ENCODE peak calls at places on chromosomes 7 and 10, in seven cellular contexts. X is prostate gland, A is uterus, M is cardiac muscle cell, P is AG04450, I is tibial artery, N is HCT116. B is an unnamed sample.

GRCh38 chr7:157013602-157014549 is 3.4 kb upstream of the MNX1 start:
- DNase-seq in X (no peak), A (no peak), M (no peak), P (no peak), I (no peak), N (no peak), B (no peak)

GRCh38 chr7:148987010-148987750 is 41.1 kb downstream of the PDIA4 start:
- DNase-seq in X (peak), A (peak), M (peak), P (peak), I (peak), N (peak), B (peak)

GRCh38 chr7:54985405-54986360 is 33.1 kb upstream of the EGFR start:
- DNase-seq in X (no peak), A (no peak), M (no peak), P (peak), I (no peak), N (peak), B (no peak)

GRCh38 chr10:75399461-75400162 is 2.0 kb downstream of the ZNF503 start:
- DNase-seq in X (peak), A (peak), M (peak), P (no peak), I (peak), N (no peak), B (no peak)

GRCh38 chr7:37510043-37510634 is 61.5 kb upstream of the ELMO1 start:
- DNase-seq in X (no peak), A (no peak), M (peak), P (no peak), I (no peak), N (no peak), B (no peak)

GRCh38 chr7:97307521-97308108 is 190.1 kb downstream of the SDHAF3 start:
- DNase-seq in X (no peak), A (no peak), M (no peak), P (no peak), I (no peak), N (no peak), B (no peak)

GRCh38 chr7:127903913-127904705 is 127.1 kb downstream of the LRRC4 start:
- DNase-seq in X (no peak), A (no peak), M (no peak), P (no peak), I (no peak), N (no peak), B (no peak)

GRCh38 chr7:105015631-105015965 is 1.6 kb downstream of the KMT2E start:
- DNase-seq in X (peak), A (no peak), M (peak), P (no peak), I (no peak), N (no peak), B (peak)

DNA sequence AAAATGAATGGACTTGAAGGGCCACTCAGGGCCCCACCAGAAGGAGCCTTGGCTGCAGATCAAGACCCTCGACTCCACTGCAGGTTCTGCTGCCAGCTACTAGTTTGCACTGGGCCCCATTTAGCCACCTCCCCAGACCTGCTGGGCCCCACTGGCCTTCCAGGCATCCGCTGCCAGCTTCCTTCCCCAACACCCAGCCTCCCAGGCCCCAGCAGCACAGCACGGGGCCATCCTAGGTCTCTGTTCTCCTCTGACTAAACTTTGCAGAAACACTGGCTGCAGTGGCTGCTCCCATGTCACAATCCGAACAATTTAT is 277.4 kb upstream of the KLF14 start:
- DNase-seq in X (no peak), A (no peak), M (no peak), P (no peak), I (no peak), N (no peak), B (no peak)
- H3K27ac ChIP-seq in X (no peak), A (peak), M (no peak), P (peak), I (no peak), N (peak), B (peak)

GRCh38 chr10:11120711-11121110 is 103.0 kb downstream of the CELF2 start:
- DNase-seq in X (no peak), A (no peak), M (no peak), P (no peak), I (no peak), N (no peak), B (no peak)
- H3K27ac ChIP-seq in X (no peak), A (no peak), M (peak), P (no peak), I (no peak), N (no peak), B (no peak)

GRCh38 chr10:117549100-117549499 is 6.6 kb downstream of the EMX2 start:
- DNase-seq in X (no peak), A (peak), M (no peak), P (no peak), I (no peak), N (no peak), B (no peak)
- H3K27ac ChIP-seq in X (no peak), A (peak), M (no peak), P (no peak), I (no peak), N (no peak), B (no peak)

DNA sequence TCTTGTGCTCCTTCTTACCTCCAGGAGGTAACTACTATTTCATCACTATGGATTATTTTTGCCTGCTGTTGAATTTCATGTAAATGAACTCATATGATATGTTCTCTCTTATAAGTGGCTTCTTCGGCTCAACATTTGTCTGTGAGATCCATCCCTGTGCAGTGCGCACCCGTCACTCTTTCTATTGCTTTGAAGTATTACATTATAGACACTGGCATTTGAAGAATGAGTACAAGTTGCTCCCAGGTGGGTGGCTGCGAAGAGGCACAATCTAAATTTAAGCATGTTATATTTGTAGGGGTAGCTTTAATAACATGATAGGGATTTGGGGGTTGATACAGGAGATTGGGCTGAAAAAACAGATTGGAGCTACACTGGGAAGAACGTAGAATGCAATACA is 809.7 kb downstream of the CCSER2 start:
- DNase-seq in X (no peak), A (no peak), M (no peak), P (no peak), I (no peak), N (no peak), B (no peak)
- H3K27ac ChIP-seq in X (no peak), A (no peak), M (no peak), P (no peak), I (no peak), N (no peak), B (no peak)

B was measured in effector memory CD4-positive, alpha-beta T cell.